ENCODE peak calls at places on chromosomes 3 and 15, in seven cellular contexts. W is nucleus accumbens, K is myocyte, U is foreskin melanocyte, H is bronchial epithelial cell, M is heart left ventricle, X is fibroblast of lung. E is an unnamed sample.
A peak's percentile ranks its signal among the peaks of the same experiment; 100 is the strongest.

GRCh38 chr3:143627336-143627735 is 220.9 kb downstream of the SLC9A9 start:
- DNase-seq in X (peak; percentile 41), H (no peak), K (peak; percentile 83), W (no peak), M (no peak), U (no peak), E (peak; percentile 74)

GRCh38 chr3:113096158-113096893 is 105.5 kb downstream of the GTPBP8 start:
- DNase-seq in M (no peak), X (peak; percentile 80), K (no peak), W (no peak), U (no peak), H (no peak), E (peak; percentile 64)

GRCh38 chr3:98732239-98733054 is 30.7 kb upstream of the ST3GAL6 start:
- DNase-seq in U (no peak), M (peak; percentile 72), W (peak; percentile 62), K (peak; percentile 35), X (no peak), H (no peak), E (peak; percentile 13)

GRCh38 chr3:139006051-139006716 is at the start of gene PRR23A:
- DNase-seq in H (no peak), X (no peak), W (no peak), K (no peak), M (no peak), U (no peak), E (no peak)

GRCh38 chr15:63436872-63437375 is 55.3 kb upstream of the CA12 start:
- DNase-seq in U (peak; percentile 65), H (peak; percentile 55), W (peak; percentile 86), X (peak; percentile 76), M (peak; percentile 85), K (peak; percentile 80), E (peak; percentile 74)

GRCh38 chr3:143856252-143856977 is 8.1 kb upstream of the SLC9A9 start:
- DNase-seq in K (peak; percentile 10), X (no peak), W (no peak), M (no peak), H (no peak), U (no peak), E (no peak)

GRCh38 chr3:126339466-126339865 is 17.7 kb downstream of the KLF15 start:
- DNase-seq in M (no peak), W (no peak), H (no peak), K (no peak), X (no peak), U (no peak), E (no peak)

GRCh38 chr3:129231331-129232119 is 17.9 kb upstream of the COPG1 start:
- DNase-seq in H (peak; percentile 70), X (peak; percentile 42), M (no peak), W (no peak), U (no peak), K (no peak), E (peak; percentile 43)

GRCh38 chr3:19945405-19946290 is 1.2 kb upstream of the RAB5A start:
- DNase-seq in H (no peak), K (no peak), U (no peak), X (peak; percentile 10), W (no peak), M (no peak), E (no peak)

GRCh38 chr3:141410861-141411771 is 42.8 kb downstream of the ZBTB38 start:
- DNase-seq in K (no peak), W (no peak), H (peak; percentile 83), X (peak; percentile 56), U (peak; percentile 25), M (no peak), E (peak; percentile 50)

GRCh38 chr3:179565496-179565895 is 2.8 kb downstream of the ACTL6A start:
- DNase-seq in X (no peak), K (no peak), M (no peak), H (no peak), U (no peak), W (no peak), E (no peak)

GRCh38 chr3:62665627-62666433 is 209.4 kb downstream of the CADPS start:
- DNase-seq in W (peak; percentile 52), K (peak; percentile 88), H (peak; percentile 66), U (peak; percentile 70), M (peak; percentile 52), X (peak; percentile 68), E (peak; percentile 43)

GRCh38 chr15:63371297-63371918 is 10.2 kb downstream of the CA12 start:
- DNase-seq in X (peak; percentile 71), W (no peak), K (no peak), U (no peak), M (no peak), H (peak; percentile 79), E (peak; percentile 82)

GRCh38 chr3:12490547-12490946 is 6.3 kb downstream of the TSEN2 start:
- DNase-seq in U (peak; percentile 94), K (peak; percentile 73), X (no peak), H (no peak), W (no peak), M (no peak), E (no peak)

GRCh38 chr3:38001456-38002081 is 11.0 kb downstream of the VILL start:
- DNase-seq in X (no peak), W (no peak), H (no peak), M (peak; percentile 21), K (no peak), U (no peak), E (no peak)

GRCh38 chr3:62602987-62603386 is 229.6 kb upstream of the FEZF2 start:
- DNase-seq in K (no peak), U (no peak), W (no peak), M (no peak), X (peak; percentile 30), H (no peak), E (peak; percentile 71)